ENCODE peak calls at places on chromosome 12, in nine cellular contexts. One of them, this sample, is unnamed.

GRCh38 chr12:125634813-125635212 is 569.6 kb downstream of the AACS start:
- DNase-seq in transverse colon: no peak
- DNase-seq in adrenal gland: no peak
- DNase-seq in SK-N-SH: no peak
- DNase-seq in sigmoid colon: no peak
- DNase-seq in astrocyte: no peak
- DNase-seq in spleen: no peak
- DNase-seq in left ventricle myocardium inferior: no peak
- DNase-seq in heart left ventricle: no peak
- DNase-seq in this sample: no peak

GRCh38 chr12:92987846-92988621 is 58.9 kb upstream of the EEA1 start:
- DNase-seq in sigmoid colon: no peak
- DNase-seq in SK-N-SH: no peak
- DNase-seq in transverse colon: peak
- DNase-seq in adrenal gland: peak
- DNase-seq in spleen: no peak
- DNase-seq in left ventricle myocardium inferior: peak
- DNase-seq in astrocyte: no peak
- DNase-seq in heart left ventricle: peak
- DNase-seq in this sample: peak

GRCh38 chr12:108967869-108968540 is 52.9 kb downstream of the SVOP start:
- DNase-seq in SK-N-SH: no peak
- DNase-seq in heart left ventricle: peak
- DNase-seq in sigmoid colon: no peak
- DNase-seq in adrenal gland: no peak
- DNase-seq in left ventricle myocardium inferior: no peak
- DNase-seq in astrocyte: no peak
- DNase-seq in transverse colon: no peak
- DNase-seq in spleen: no peak
- DNase-seq in this sample: no peak

GRCh38 chr12:108702534-108702933 is 28.8 kb downstream of the CORO1C start:
- DNase-seq in heart left ventricle: no peak
- DNase-seq in spleen: no peak
- DNase-seq in astrocyte: no peak
- DNase-seq in adrenal gland: no peak
- DNase-seq in SK-N-SH: no peak
- DNase-seq in transverse colon: no peak
- DNase-seq in left ventricle myocardium inferior: no peak
- DNase-seq in sigmoid colon: no peak
- DNase-seq in this sample: no peak

GRCh38 chr12:112798019-112798760 is 6.6 kb downstream of the RPH3A start:
- DNase-seq in spleen: no peak
- DNase-seq in SK-N-SH: peak
- DNase-seq in heart left ventricle: no peak
- DNase-seq in sigmoid colon: no peak
- DNase-seq in transverse colon: no peak
- DNase-seq in astrocyte: no peak
- DNase-seq in left ventricle myocardium inferior: no peak
- DNase-seq in adrenal gland: no peak
- DNase-seq in this sample: no peak

GRCh38 chr12:5197127-5197526 is 153.4 kb downstream of the KCNA5 start:
- DNase-seq in sigmoid colon: no peak
- DNase-seq in left ventricle myocardium inferior: no peak
- DNase-seq in transverse colon: no peak
- DNase-seq in SK-N-SH: no peak
- DNase-seq in astrocyte: peak
- DNase-seq in adrenal gland: no peak
- DNase-seq in heart left ventricle: no peak
- DNase-seq in spleen: no peak
- DNase-seq in this sample: no peak

GRCh38 chr12:109291531-109292341 is 17.3 kb downstream of the FOXN4 start:
- DNase-seq in left ventricle myocardium inferior: peak
- DNase-seq in spleen: peak
- DNase-seq in astrocyte: peak
- DNase-seq in adrenal gland: peak
- DNase-seq in heart left ventricle: peak
- DNase-seq in SK-N-SH: peak
- DNase-seq in transverse colon: peak
- DNase-seq in sigmoid colon: peak
- DNase-seq in this sample: peak

GRCh38 chr12:49230176-49230575 is 34.7 kb upstream of the TUBA1C start:
- DNase-seq in heart left ventricle: no peak
- DNase-seq in sigmoid colon: no peak
- DNase-seq in left ventricle myocardium inferior: no peak
- DNase-seq in adrenal gland: no peak
- DNase-seq in spleen: no peak
- DNase-seq in SK-N-SH: no peak
- DNase-seq in astrocyte: no peak
- DNase-seq in transverse colon: no peak
- DNase-seq in this sample: no peak

GRCh38 chr12:5479761-5480160 is 47.9 kb downstream of the NTF3 start:
- DNase-seq in spleen: no peak
- DNase-seq in heart left ventricle: no peak
- DNase-seq in sigmoid colon: no peak
- DNase-seq in astrocyte: no peak
- DNase-seq in SK-N-SH: no peak
- DNase-seq in transverse colon: no peak
- DNase-seq in left ventricle myocardium inferior: no peak
- DNase-seq in adrenal gland: no peak
- DNase-seq in this sample: peak

GRCh38 chr12:101877816-101878811 is 734 bp downstream of the DRAM1 start:
- DNase-seq in left ventricle myocardium inferior: peak
- DNase-seq in adrenal gland: peak
- DNase-seq in sigmoid colon: peak
- DNase-seq in SK-N-SH: peak
- DNase-seq in heart left ventricle: peak
- DNase-seq in spleen: no peak
- DNase-seq in transverse colon: peak
- DNase-seq in astrocyte: no peak
- DNase-seq in this sample: peak

GRCh38 chr12:13222076-13222475 is 25.6 kb downstream of the EMP1 start:
- DNase-seq in transverse colon: peak
- DNase-seq in SK-N-SH: no peak
- DNase-seq in spleen: no peak
- DNase-seq in heart left ventricle: no peak
- DNase-seq in astrocyte: no peak
- DNase-seq in left ventricle myocardium inferior: no peak
- DNase-seq in sigmoid colon: no peak
- DNase-seq in adrenal gland: no peak
- DNase-seq in this sample: peak

GRCh38 chr12:25386823-25387134 is 136.1 kb upstream of the KRAS start:
- DNase-seq in SK-N-SH: peak
- DNase-seq in transverse colon: peak
- DNase-seq in sigmoid colon: peak
- DNase-seq in astrocyte: no peak
- DNase-seq in spleen: peak
- DNase-seq in heart left ventricle: no peak
- DNase-seq in adrenal gland: peak
- DNase-seq in left ventricle myocardium inferior: no peak
- DNase-seq in this sample: no peak

GRCh38 chr12:49942921-49943662 is 7.4 kb upstream of the AQP2 start:
- DNase-seq in astrocyte: no peak
- DNase-seq in left ventricle myocardium inferior: no peak
- DNase-seq in heart left ventricle: no peak
- DNase-seq in transverse colon: peak
- DNase-seq in spleen: peak
- DNase-seq in sigmoid colon: no peak
- DNase-seq in SK-N-SH: no peak
- DNase-seq in adrenal gland: no peak
- DNase-seq in this sample: peak

DNA sequence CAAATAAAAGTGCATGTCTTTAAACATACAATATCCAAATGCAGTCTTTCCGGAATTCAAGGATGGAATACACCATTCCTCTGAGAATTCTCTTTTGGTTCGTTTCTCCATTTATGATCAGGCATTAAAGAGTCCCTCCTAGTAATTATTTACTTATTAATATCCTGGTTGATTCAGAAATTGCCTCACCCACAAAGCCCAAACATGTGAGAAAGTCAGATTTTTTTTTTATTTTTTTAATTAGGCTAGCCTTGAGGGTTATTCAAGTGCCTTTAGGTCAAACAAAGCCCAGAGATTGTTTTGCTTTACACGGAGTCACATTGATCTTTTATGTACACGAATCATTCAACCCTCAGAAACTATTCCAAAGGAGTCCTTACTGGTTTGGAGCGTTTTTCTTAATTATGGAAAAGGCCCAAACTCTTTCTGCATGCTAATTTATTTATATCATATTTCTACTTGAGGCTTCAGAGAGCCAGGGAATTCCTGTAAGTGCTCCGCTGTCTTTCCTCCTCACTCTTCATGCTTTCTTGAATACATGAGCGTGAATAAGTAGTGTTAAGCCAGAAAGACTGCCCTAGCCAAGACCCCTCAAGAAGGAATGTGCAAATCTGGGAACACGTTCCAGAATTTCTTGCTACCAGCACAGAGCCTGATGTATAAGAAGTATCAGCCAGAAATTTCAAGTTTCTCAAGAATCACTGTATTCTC is 6.5 kb upstream of the TSPAN8 start:
- DNase-seq in heart left ventricle: no peak
- DNase-seq in astrocyte: no peak
- DNase-seq in transverse colon: no peak
- DNase-seq in SK-N-SH: no peak
- DNase-seq in adrenal gland: no peak
- DNase-seq in sigmoid colon: no peak
- DNase-seq in spleen: no peak
- DNase-seq in left ventricle myocardium inferior: no peak
- DNase-seq in this sample: no peak
- H3K27ac ChIP-seq in heart left ventricle: no peak
- H3K27ac ChIP-seq in astrocyte: no peak
- H3K27ac ChIP-seq in transverse colon: peak
- H3K27ac ChIP-seq in SK-N-SH: no peak
- H3K27ac ChIP-seq in adrenal gland: no peak
- H3K27ac ChIP-seq in sigmoid colon: no peak
- H3K27ac ChIP-seq in spleen: no peak
- H3K27ac ChIP-seq in left ventricle myocardium inferior: no peak
- H3K27ac ChIP-seq in this sample: no peak

GRCh38 chr12:52042706-52043385 is 8.4 kb upstream of the NR4A1 start:
- DNase-seq in transverse colon: no peak
- DNase-seq in astrocyte: no peak
- DNase-seq in adrenal gland: peak
- DNase-seq in heart left ventricle: no peak
- DNase-seq in SK-N-SH: no peak
- DNase-seq in spleen: no peak
- DNase-seq in sigmoid colon: peak
- DNase-seq in left ventricle myocardium inferior: no peak
- DNase-seq in this sample: no peak

GRCh38 chr12:52043386-52044212 is 7.6 kb upstream of the NR4A1 start:
- DNase-seq in heart left ventricle: peak
- DNase-seq in sigmoid colon: peak
- DNase-seq in SK-N-SH: no peak
- DNase-seq in transverse colon: no peak
- DNase-seq in adrenal gland: peak
- DNase-seq in astrocyte: peak
- DNase-seq in left ventricle myocardium inferior: peak
- DNase-seq in spleen: no peak
- DNase-seq in this sample: no peak

GRCh38 chr12:52044284-52044983 is 6.8 kb upstream of the NR4A1 start:
- DNase-seq in transverse colon: peak
- DNase-seq in SK-N-SH: no peak
- DNase-seq in left ventricle myocardium inferior: peak
- DNase-seq in spleen: peak
- DNase-seq in sigmoid colon: peak
- DNase-seq in astrocyte: peak
- DNase-seq in adrenal gland: peak
- DNase-seq in heart left ventricle: peak
- DNase-seq in this sample: no peak

GRCh38 chr12:52046859-52047258 is 4.4 kb upstream of the NR4A1 start:
- DNase-seq in left ventricle myocardium inferior: no peak
- DNase-seq in heart left ventricle: no peak
- DNase-seq in sigmoid colon: peak
- DNase-seq in SK-N-SH: no peak
- DNase-seq in astrocyte: no peak
- DNase-seq in adrenal gland: no peak
- DNase-seq in spleen: peak
- DNase-seq in transverse colon: no peak
- DNase-seq in this sample: no peak

DNA sequence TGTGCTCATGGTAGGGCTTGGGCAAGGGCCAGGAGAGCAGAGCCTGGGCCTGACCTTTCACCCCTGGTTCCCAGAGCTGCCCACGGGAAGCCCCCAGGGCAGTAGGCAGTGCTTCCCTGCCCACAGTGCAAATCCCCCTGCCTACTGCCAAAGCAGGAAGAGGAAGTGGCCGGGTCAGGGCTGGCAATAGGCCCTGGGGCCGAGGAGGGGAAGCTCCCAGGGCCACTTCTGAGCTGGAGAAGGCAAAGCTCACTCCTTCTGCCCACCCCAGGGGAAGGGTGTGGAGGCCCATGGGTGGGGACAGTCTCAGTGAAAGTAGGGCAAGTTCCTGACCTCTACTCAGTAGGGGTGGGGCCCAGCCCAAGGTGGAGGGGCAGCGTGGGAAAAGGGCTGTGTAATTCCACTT is 5.4 kb upstream of the NR4A1 start:
- DNase-seq in spleen: peak
- DNase-seq in adrenal gland: peak
- DNase-seq in sigmoid colon: peak
- DNase-seq in astrocyte: no peak
- DNase-seq in left ventricle myocardium inferior: no peak
- DNase-seq in heart left ventricle: peak
- DNase-seq in SK-N-SH: no peak
- DNase-seq in transverse colon: peak
- DNase-seq in this sample: no peak
- H3K27ac ChIP-seq in spleen: peak
- H3K27ac ChIP-seq in adrenal gland: no peak
- H3K27ac ChIP-seq in sigmoid colon: peak
- H3K27ac ChIP-seq in astrocyte: no peak
- H3K27ac ChIP-seq in left ventricle myocardium inferior: peak
- H3K27ac ChIP-seq in heart left ventricle: peak
- H3K27ac ChIP-seq in SK-N-SH: no peak
- H3K27ac ChIP-seq in transverse colon: peak
- H3K27ac ChIP-seq in this sample: no peak

GRCh38 chr12:51813931-51814310 is 34.6 kb downstream of the FIGNL2 start:
- DNase-seq in heart left ventricle: no peak
- DNase-seq in left ventricle myocardium inferior: no peak
- DNase-seq in SK-N-SH: no peak
- DNase-seq in adrenal gland: no peak
- DNase-seq in spleen: no peak
- DNase-seq in astrocyte: no peak
- DNase-seq in transverse colon: no peak
- DNase-seq in sigmoid colon: no peak
- DNase-seq in this sample: no peak
- H3K27ac ChIP-seq in heart left ventricle: no peak
- H3K27ac ChIP-seq in left ventricle myocardium inferior: peak
- H3K27ac ChIP-seq in SK-N-SH: no peak
- H3K27ac ChIP-seq in adrenal gland: no peak
- H3K27ac ChIP-seq in spleen: peak
- H3K27ac ChIP-seq in astrocyte: no peak
- H3K27ac ChIP-seq in transverse colon: peak
- H3K27ac ChIP-seq in sigmoid colon: peak
- H3K27ac ChIP-seq in this sample: no peak

DNA sequence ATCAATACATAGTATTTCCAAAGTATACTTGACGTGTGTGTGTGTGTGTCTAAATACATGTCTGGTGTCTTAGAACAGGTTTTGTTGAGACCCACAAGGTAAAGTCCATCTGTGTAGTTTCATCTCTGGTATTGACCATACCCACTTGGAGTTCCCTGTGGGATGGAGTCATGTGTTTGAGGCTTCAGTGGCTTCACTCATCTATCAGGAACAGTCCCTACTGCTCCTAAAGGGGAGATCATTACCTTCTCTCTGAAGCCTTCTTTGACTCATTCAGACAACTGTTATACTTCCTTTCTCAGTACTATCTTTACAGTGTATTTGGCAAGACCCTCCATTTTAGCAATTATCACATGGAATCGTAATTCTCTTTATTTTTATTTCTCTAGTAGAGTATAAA is 14.2 kb downstream of the RAB21 start:
- DNase-seq in adrenal gland: no peak
- DNase-seq in astrocyte: no peak
- DNase-seq in left ventricle myocardium inferior: no peak
- DNase-seq in SK-N-SH: no peak
- DNase-seq in heart left ventricle: no peak
- DNase-seq in transverse colon: no peak
- DNase-seq in sigmoid colon: no peak
- DNase-seq in spleen: no peak
- DNase-seq in this sample: no peak
- H3K27ac ChIP-seq in adrenal gland: no peak
- H3K27ac ChIP-seq in astrocyte: no peak
- H3K27ac ChIP-seq in left ventricle myocardium inferior: peak
- H3K27ac ChIP-seq in SK-N-SH: no peak
- H3K27ac ChIP-seq in heart left ventricle: no peak
- H3K27ac ChIP-seq in transverse colon: no peak
- H3K27ac ChIP-seq in sigmoid colon: no peak
- H3K27ac ChIP-seq in spleen: no peak
- H3K27ac ChIP-seq in this sample: no peak

This sample was measured in endodermal cell.